ENCODE peak calls at places on chromosome 4, in five cellular contexts. B is left colon, M is HT1080, J is glutamatergic neuron, E is lower lobe of right lung. I is an unnamed sample.

GRCh38 chr4:54527532-54527931 is 130.2 kb upstream of the KIT start:
- DNase-seq in E (no peak), B (no peak), M (no peak), J (no peak), I (no peak)

GRCh38 chr4:9971711-9972110 is 49.6 kb downstream of the SLC2A9 start:
- DNase-seq in J (no peak), M (no peak), E (no peak), B (no peak), I (no peak)

GRCh38 chr4:105022811-105023667 is 123.6 kb upstream of the TET2 start:
- DNase-seq in M (peak; percentile 97), B (no peak), E (peak; percentile 62), J (no peak), I (no peak)

GRCh38 chr4:138983690-138984089 is 31.9 kb upstream of the NOCT start:
- DNase-seq in M (no peak), B (no peak), E (no peak), J (no peak), I (no peak)

GRCh38 chr4:78566834-78567501 is 15.4 kb downstream of the ANXA3 start:
- DNase-seq in J (no peak), M (no peak), B (no peak), E (no peak), I (no peak)

GRCh38 chr4:147928400-147928799 is 196.5 kb downstream of the ARHGAP10 start:
- DNase-seq in M (no peak), E (no peak), J (no peak), B (no peak), I (no peak)

GRCh38 chr4:142698541-142698940 is 147.6 kb downstream of the INPP4B start:
- DNase-seq in M (no peak), E (no peak), J (no peak), B (no peak), I (no peak)

GRCh38 chr4:38663021-38663800 is 788 bp upstream of the KLF3 start:
- DNase-seq in B (peak; percentile 55), M (peak; percentile 40), J (peak; percentile 79), E (no peak), I (peak; percentile 72)

GRCh38 chr4:182862166-182862875 is 54.9 kb downstream of the DCTD start:
- DNase-seq in E (no peak), M (no peak), B (no peak), J (no peak), I (no peak)

GRCh38 chr4:7649741-7650531 is 215.2 kb upstream of the PSAPL1 start:
- DNase-seq in B (peak; percentile 46), J (no peak), M (peak; percentile 100), E (peak; percentile 53), I (no peak)

GRCh38 chr4:2243682-2244380 is 1.9 kb upstream of the HAUS3 start:
- DNase-seq in E (peak; percentile 58), B (no peak), J (peak; percentile 69), M (peak; percentile 61), I (no peak)

GRCh38 chr4:125704726-125705125 is 390.0 kb downstream of the FAT4 start:
- DNase-seq in E (no peak), J (no peak), B (no peak), M (peak; percentile 7), I (no peak)

GRCh38 chr4:186688150-186688943 is 35.3 kb downstream of the FAT1 start:
- DNase-seq in M (no peak), J (no peak), B (no peak), E (no peak), I (peak; percentile 65)

GRCh38 chr4:55124337-55125076 is 888 bp downstream of the KDR start:
- DNase-seq in M (no peak), B (no peak), E (no peak), J (peak; percentile 32), I (no peak)

GRCh38 chr4:110201502-110201901 is 3.1 kb upstream of the ELOVL6 start:
- DNase-seq in B (no peak), M (no peak), E (no peak), J (no peak), I (no peak)

GRCh38 chr4:17063870-17064269 is 165.4 kb upstream of the LDB2 start:
- DNase-seq in M (no peak), E (no peak), B (no peak), J (no peak), I (no peak)

GRCh38 chr4:26410385-26411293 is 79.6 kb downstream of the CCKAR start:
- DNase-seq in M (peak; percentile 65), E (no peak), J (no peak), B (no peak), I (no peak)

I was measured in H1.